ENCODE peak calls at places on chromosome 2, in four cellular contexts. U, T, V and Z are unnamed samples.
A peak's percentile ranks its signal among the peaks of the same experiment; 100 is the strongest.

GRCh38 chr2:200378652-200379290 is 72.3 kb downstream of the SPATS2L start:
- DNase-seq in U (no peak), T (peak; percentile 84), V (peak; percentile 62), Z (no peak)

GRCh38 chr2:6845312-6845711 is 20.4 kb downstream of the CMPK2 start:
- DNase-seq in U (peak; percentile 35), T (no peak), V (peak; percentile 31), Z (no peak)

GRCh38 chr2:164710252-164710633 is 89.0 kb upstream of the GRB14 start:
- DNase-seq in U (no peak), T (peak; percentile 77), V (peak; percentile 68), Z (no peak)

GRCh38 chr2:65120990-65121693 is 8.8 kb downstream of the RAB1A start:
- DNase-seq in U (no peak), T (no peak), V (no peak), Z (no peak)

GRCh38 chr2:165911231-165911630 is 42.3 kb downstream of the TTC21B start:
- DNase-seq in U (no peak), T (peak; percentile 80), V (no peak), Z (no peak)

GRCh38 chr2:181223239-181223638 is 233.9 kb upstream of the ITGA4 start:
- DNase-seq in U (no peak), T (no peak), V (no peak), Z (no peak)

GRCh38 chr2:95109260-95109659 is 12.3 kb downstream of the MRPS5 start:
- DNase-seq in U (no peak), T (no peak), V (no peak), Z (no peak)

GRCh38 chr2:106160786-106161261 is 33.3 kb downstream of the UXS1 start:
- DNase-seq in U (no peak), T (no peak), V (no peak), Z (no peak)

GRCh38 chr2:126700073-126700581 is 44.2 kb downstream of the GYPC start:
- DNase-seq in U (peak; percentile 42), T (peak; percentile 42), V (peak; percentile 40), Z (peak; percentile 43)

GRCh38 chr2:238030422-238031155 is 30.2 kb upstream of the SCLY start:
- DNase-seq in U (peak; percentile 9), T (no peak), V (no peak), Z (no peak)

GRCh38 chr2:172293952-172294351 is 133.4 kb upstream of the ITGA6 start:
- DNase-seq in U (no peak), T (peak; percentile 62), V (peak; percentile 32), Z (no peak)

GRCh38 chr2:100856732-100857131 is 36.8 kb downstream of the NPAS2 start:
- DNase-seq in U (no peak), T (no peak), V (no peak), Z (no peak)

GRCh38 chr2:112915300-112916144 is 4.6 kb downstream of the IL37 start:
- DNase-seq in U (no peak), T (no peak), V (no peak), Z (no peak)

GRCh38 chr2:69163109-69163508 is 150.1 kb downstream of the ANTXR1 start:
- DNase-seq in U (peak; percentile 92), T (peak; percentile 88), V (peak; percentile 97), Z (no peak)

GRCh38 chr2:53058526-53058925 is 709.1 kb upstream of the CHAC2 start:
- DNase-seq in U (peak; percentile 98), T (peak; percentile 67), V (peak; percentile 37), Z (peak; percentile 45)

GRCh38 chr2:239516954-239517305 is 116.1 kb upstream of the HDAC4 start:
- DNase-seq in U (no peak), T (no peak), V (no peak), Z (no peak)

GRCh38 chr2:26243643-26244478 is 571 bp downstream of the HADHA start:
- DNase-seq in U (peak; percentile 46), T (peak; percentile 21), V (peak; percentile 62), Z (peak; percentile 33)
- H4K8ac ChIP-seq in U (no peak overlapping the region), T (peak overlapping the region; percentile 23), V (peak overlapping the region; percentile 75), Z (no peak overlapping the region)

GRCh38 chr2:1796581-1796930 is 52.2 kb upstream of the PXDN start:
- DNase-seq in U (no peak), T (no peak), V (no peak), Z (no peak)

GRCh38 chr2:1795842-1796580 is 51.7 kb upstream of the PXDN start:
- DNase-seq in U (no peak), T (no peak), V (no peak), Z (no peak)

GRCh38 chr2:1794821-1795220 is 50.5 kb upstream of the PXDN start:
- DNase-seq in U (no peak), T (no peak), V (no peak), Z (no peak)

GRCh38 chr2:1793868-1794445 is 49.6 kb upstream of the PXDN start:
- DNase-seq in U (no peak), T (no peak), V (no peak), Z (no peak)

GRCh38 chr2:1795261-1795828 is 51.0 kb upstream of the PXDN start:
- DNase-seq in U (no peak), T (no peak), V (no peak), Z (no peak)
- H3K4me1 ChIP-seq in U (no peaks in the 10 kb centered on the region), T (peaks cover 7% of the 10 kb centered on the region), V (no peaks in the 10 kb centered on the region), Z (no peaks in the 10 kb centered on the region)

GRCh38 chr2:211259831-211260476 is 703.6 kb downstream of the CPS1 start:
- DNase-seq in U (no peak), T (no peak), V (peak; percentile 43), Z (no peak)

DNA sequence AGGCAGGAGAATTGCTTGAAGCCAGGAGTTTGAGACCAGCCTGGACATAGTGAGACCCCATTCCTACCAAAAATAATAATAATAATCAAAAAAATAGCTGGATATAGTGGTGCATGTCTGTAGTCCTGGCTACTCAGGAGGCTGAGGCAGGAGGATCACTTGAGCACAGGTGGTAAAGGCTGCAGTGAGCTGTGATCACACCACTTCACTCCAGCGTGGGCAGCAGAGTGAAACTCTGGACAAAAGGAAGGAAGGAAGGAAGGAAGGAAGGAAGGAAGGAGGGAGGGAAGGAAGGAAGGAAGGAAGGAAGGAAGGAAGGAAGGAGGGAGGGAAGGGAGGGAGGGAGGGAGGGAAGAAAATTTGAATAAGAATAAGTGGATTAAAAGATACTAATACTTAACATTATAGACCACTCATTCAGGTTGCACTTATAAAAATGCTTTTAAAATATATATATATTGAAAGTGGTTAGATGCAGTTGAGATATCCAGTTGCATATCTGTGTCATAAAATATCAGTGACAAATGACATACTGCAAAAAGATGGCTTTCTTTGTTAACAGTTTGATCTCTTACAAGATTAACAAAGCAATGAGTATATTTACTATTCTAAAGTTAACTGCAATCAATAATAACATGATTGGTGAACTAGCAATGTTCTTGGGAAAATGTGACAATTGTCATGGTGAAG is 702.4 kb downstream of the CPS1 start:
- DNase-seq in U (no peak), T (no peak), V (no peak), Z (no peak)
- H2BK120ac ChIP-seq in U (no peak overlapping the region), T (no peak overlapping the region), V (no peak overlapping the region), Z (no peak overlapping the region)

DNA sequence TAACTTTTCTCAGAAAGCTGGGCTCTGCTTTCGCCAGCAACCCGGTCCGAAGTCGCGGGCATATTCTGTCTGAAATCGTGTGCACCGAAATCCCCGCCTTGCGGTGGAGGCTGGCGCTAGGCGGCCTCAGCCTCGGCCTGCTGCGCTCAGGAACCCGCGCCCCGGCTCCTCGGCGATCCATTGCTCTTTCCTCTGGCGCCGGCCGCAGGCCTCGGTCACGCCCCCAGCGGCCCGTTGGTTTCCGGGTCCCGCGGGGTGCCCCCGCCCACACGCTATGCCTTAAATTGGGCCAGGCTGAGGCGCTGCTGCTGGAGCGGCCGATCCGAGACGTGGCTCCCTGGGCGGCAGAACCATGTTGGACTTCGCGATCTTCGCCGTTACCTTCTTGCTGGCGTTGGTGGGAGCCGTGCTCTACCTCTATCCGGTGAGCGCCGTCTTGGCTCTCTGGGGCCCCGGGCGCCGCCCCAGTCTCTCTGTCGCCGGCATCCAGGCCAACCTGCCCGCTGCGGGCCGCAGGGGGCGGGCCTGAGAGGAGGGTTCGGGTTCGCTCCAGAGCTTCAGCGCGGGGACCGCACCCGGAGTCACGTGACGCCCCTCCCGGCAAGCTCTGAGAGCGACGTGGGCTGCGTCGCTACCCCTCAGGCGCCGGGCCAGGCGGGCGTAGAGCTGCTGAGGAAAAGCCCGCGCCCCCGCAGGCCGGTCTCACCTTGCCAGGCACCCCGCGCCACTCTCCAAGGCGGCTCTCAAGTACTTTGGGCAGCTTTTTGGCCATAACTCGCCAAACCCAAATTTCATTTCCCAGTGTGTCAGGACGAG is at the start of gene CYP20A1:
- DNase-seq in U (peak; percentile 98), T (peak; percentile 94), V (peak; percentile 97), Z (peak; percentile 96)
- H4K8ac ChIP-seq in U (no peak within 1 kb of the TSS), T (peak within 1 kb of the TSS; percentile 98), V (peak within 1 kb of the TSS; percentile 96), Z (no peak within 1 kb of the TSS)

GRCh38 chr2:38438133-38438532 is 61.1 kb upstream of the ATL2 start:
- DNase-seq in U (no peak), T (no peak), V (no peak), Z (no peak)
- H3K4me1 ChIP-seq in U (peaks cover 17% of the 10 kb centered on the region), T (peaks cover 2% of the 10 kb centered on the region), V (peaks cover 11% of the 10 kb centered on the region), Z (peaks cover 9% of the 10 kb centered on the region)

DNA sequence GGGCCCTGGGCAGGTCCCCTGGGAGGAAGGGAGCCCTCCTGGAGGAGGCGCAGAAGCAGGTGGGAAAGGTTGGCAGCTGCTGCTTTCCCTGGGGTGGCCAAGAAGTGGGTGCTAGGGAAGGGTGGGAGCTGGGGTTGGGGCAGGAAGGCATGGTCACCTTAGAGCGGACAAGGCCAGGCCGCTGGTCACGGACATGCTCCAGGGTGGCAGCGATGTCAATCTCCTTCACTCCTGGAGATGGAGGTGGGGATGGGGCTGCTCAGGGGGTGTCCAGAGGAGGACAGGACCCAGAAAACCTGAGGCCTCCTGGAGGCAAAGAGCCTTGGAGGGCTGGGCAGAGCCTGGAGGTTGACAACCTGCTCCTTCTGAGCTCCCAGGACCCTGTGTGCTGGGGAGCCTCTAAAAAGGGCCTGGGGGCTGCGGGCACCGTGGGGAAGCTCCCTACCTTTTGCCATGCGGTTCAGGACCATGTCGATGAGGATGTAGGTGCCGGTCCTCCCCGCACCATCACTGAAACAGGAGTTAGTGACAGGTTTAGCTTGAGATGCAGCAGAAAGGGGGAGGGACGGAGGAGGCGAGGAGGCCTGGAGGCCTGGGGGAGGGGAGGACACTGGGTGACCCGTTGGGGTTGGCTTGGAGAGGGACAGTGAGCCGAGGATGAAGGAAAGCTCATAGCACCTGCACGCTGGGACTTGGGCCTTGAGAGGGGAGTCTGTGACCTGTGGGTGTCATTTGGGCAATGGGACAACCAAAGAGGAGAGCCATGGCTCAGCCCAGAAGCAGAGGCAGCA is 11.4 kb downstream of the DNAJB2 start:
- DNase-seq in U (no peak), T (no peak), V (no peak), Z (no peak)
- H2BK120ac ChIP-seq in U (no peak overlapping the region), T (no peak overlapping the region), V (no peak overlapping the region), Z (no peak overlapping the region)